ENCODE peak calls at places on chromosome 6, in five cellular contexts. G is iPS DF 6.9; C is activated T-cell treated with anti-CD3 and anti-CD28 coated beads, Interleukin-2, amount 50 U/mL, for 4 hours; I is GM04504; X is Calu3. M is an unnamed sample.

GRCh38 chr6:24861934-24862333 is 63.2 kb upstream of the ARMH2 start:
- DNase-seq in G (no peak), X (no peak), C (no peak), I (no peak), M (no peak)

GRCh38 chr6:150267686-150268561 is 100.9 kb upstream of the IYD start:
- DNase-seq in X (no peak), C (no peak), I (peak; percentile 48), G (no peak), M (peak; percentile 52)

GRCh38 chr6:13615802-13616140 is 636 bp downstream of the NOL7 start:
- DNase-seq in C (peak; percentile 30), I (peak; percentile 18), G (no peak), X (peak; percentile 41), M (no peak)

GRCh38 chr6:73742433-73742832 is 46.4 kb downstream of the CD109 start:
- DNase-seq in G (no peak), C (no peak), I (no peak), X (no peak), M (no peak)

GRCh38 chr6:114342826-114343781 is at the start of gene HS3ST5:
- DNase-seq in I (no peak), C (no peak), G (no peak), X (peak; percentile 85), M (no peak)

GRCh38 chr6:30893001-30893591 is 8.8 kb downstream of the DDR1 start:
- DNase-seq in C (no peak), G (no peak), X (no peak), I (no peak), M (no peak)

GRCh38 chr6:20217900-20218299 is 5.6 kb upstream of the MBOAT1 start:
- DNase-seq in I (no peak), C (no peak), X (no peak), G (no peak), M (no peak)

GRCh38 chr6:12584631-12585405 is 131.7 kb upstream of the PHACTR1 start:
- DNase-seq in X (no peak), G (no peak), I (no peak), C (no peak), M (no peak)

GRCh38 chr6:19668710-19669109 is 168.5 kb upstream of the ID4 start:
- DNase-seq in X (no peak), I (no peak), G (no peak), C (no peak), M (no peak)

GRCh38 chr6:43260791-43261190 is 17.5 kb downstream of the TTBK1 start:
- DNase-seq in G (no peak), C (no peak), I (no peak), X (no peak), M (no peak)